ENCODE peak calls at places on chromosomes 13 and 19, in six cellular contexts. One of them, this sample, is unnamed.

GRCh38 chr19:43460362-43461016 is 4.9 kb downstream of the LYPD3 start:
- DNase-seq in left ventricle myocardium inferior: no peak
- DNase-seq in CD8-positive, alpha-beta memory T cell: no peak
- DNase-seq in GM23248: no peak
- DNase-seq in right cardiac atrium: no peak
- DNase-seq in WERI-Rb-1: no peak
- DNase-seq in this sample: no peak

GRCh38 chr19:5937550-5937949 is 23.5 kb downstream of the CAPS start:
- DNase-seq in left ventricle myocardium inferior: no peak
- DNase-seq in CD8-positive, alpha-beta memory T cell: no peak
- DNase-seq in GM23248: no peak
- DNase-seq in right cardiac atrium: no peak
- DNase-seq in WERI-Rb-1: no peak
- DNase-seq in this sample: no peak

GRCh38 chr13:85298387-85298924 is 500.8 kb downstream of the SLITRK6 start:
- DNase-seq in right cardiac atrium: no peak
- DNase-seq in left ventricle myocardium inferior: no peak
- DNase-seq in GM23248: no peak
- DNase-seq in WERI-Rb-1: no peak
- DNase-seq in CD8-positive, alpha-beta memory T cell: no peak
- DNase-seq in this sample: no peak

GRCh38 chr19:44689290-44690130 is 9.4 kb upstream of the CEACAM16 start:
- DNase-seq in WERI-Rb-1: peak
- DNase-seq in CD8-positive, alpha-beta memory T cell: peak
- DNase-seq in right cardiac atrium: peak
- DNase-seq in GM23248: peak
- DNase-seq in left ventricle myocardium inferior: peak
- DNase-seq in this sample: peak

GRCh38 chr19:41172297-41173164 is 20.5 kb upstream of the CYP2S1 start:
- DNase-seq in GM23248: no peak
- DNase-seq in WERI-Rb-1: no peak
- DNase-seq in left ventricle myocardium inferior: no peak
- DNase-seq in right cardiac atrium: no peak
- DNase-seq in CD8-positive, alpha-beta memory T cell: no peak
- DNase-seq in this sample: no peak

GRCh38 chr19:42323473-42323851 is 2.0 kb upstream of the MEGF8 start:
- DNase-seq in left ventricle myocardium inferior: no peak
- DNase-seq in right cardiac atrium: no peak
- DNase-seq in WERI-Rb-1: no peak
- DNase-seq in GM23248: no peak
- DNase-seq in CD8-positive, alpha-beta memory T cell: no peak
- DNase-seq in this sample: no peak

GRCh38 chr19:15471639-15472101 is 7.3 kb upstream of the RASAL3 start:
- DNase-seq in CD8-positive, alpha-beta memory T cell: no peak
- DNase-seq in left ventricle myocardium inferior: no peak
- DNase-seq in WERI-Rb-1: no peak
- DNase-seq in right cardiac atrium: no peak
- DNase-seq in GM23248: no peak
- DNase-seq in this sample: no peak

GRCh38 chr13:44063881-44064280 is 184.2 kb downstream of the LACC1 start:
- DNase-seq in left ventricle myocardium inferior: no peak
- DNase-seq in WERI-Rb-1: no peak
- DNase-seq in right cardiac atrium: no peak
- DNase-seq in GM23248: peak
- DNase-seq in CD8-positive, alpha-beta memory T cell: no peak
- DNase-seq in this sample: no peak

GRCh38 chr13:93305886-93306285 is 79.3 kb downstream of the GPC6 start:
- DNase-seq in left ventricle myocardium inferior: no peak
- DNase-seq in right cardiac atrium: no peak
- DNase-seq in CD8-positive, alpha-beta memory T cell: no peak
- DNase-seq in GM23248: peak
- DNase-seq in WERI-Rb-1: no peak
- DNase-seq in this sample: peak

GRCh38 chr19:42420055-42420544 is 7.1 kb downstream of the LIPE start:
- DNase-seq in right cardiac atrium: no peak
- DNase-seq in left ventricle myocardium inferior: no peak
- DNase-seq in WERI-Rb-1: peak
- DNase-seq in CD8-positive, alpha-beta memory T cell: peak
- DNase-seq in GM23248: peak
- DNase-seq in this sample: peak

GRCh38 chr13:59493436-59493965 is 670.2 kb downstream of the DIAPH3 start:
- DNase-seq in WERI-Rb-1: no peak
- DNase-seq in left ventricle myocardium inferior: no peak
- DNase-seq in CD8-positive, alpha-beta memory T cell: no peak
- DNase-seq in right cardiac atrium: no peak
- DNase-seq in GM23248: no peak
- DNase-seq in this sample: peak

GRCh38 chr13:36275190-36276002 is 22.2 kb downstream of the CCDC169 start:
- DNase-seq in GM23248: peak
- DNase-seq in right cardiac atrium: no peak
- DNase-seq in WERI-Rb-1: peak
- DNase-seq in CD8-positive, alpha-beta memory T cell: no peak
- DNase-seq in left ventricle myocardium inferior: no peak
- DNase-seq in this sample: peak

GRCh38 chr13:92390217-92390616 is 836.4 kb upstream of the GPC6 start:
- DNase-seq in right cardiac atrium: no peak
- DNase-seq in WERI-Rb-1: peak
- DNase-seq in CD8-positive, alpha-beta memory T cell: no peak
- DNase-seq in GM23248: no peak
- DNase-seq in left ventricle myocardium inferior: no peak
- DNase-seq in this sample: no peak

GRCh38 chr13:49649244-49649962 is 21.1 kb downstream of the ARL11 start:
- DNase-seq in GM23248: peak
- DNase-seq in left ventricle myocardium inferior: no peak
- DNase-seq in WERI-Rb-1: no peak
- DNase-seq in right cardiac atrium: no peak
- DNase-seq in CD8-positive, alpha-beta memory T cell: no peak
- DNase-seq in this sample: peak

GRCh38 chr13:33139186-33139585 is 123.0 kb downstream of the KL start:
- DNase-seq in WERI-Rb-1: no peak
- DNase-seq in left ventricle myocardium inferior: peak
- DNase-seq in GM23248: no peak
- DNase-seq in right cardiac atrium: peak
- DNase-seq in CD8-positive, alpha-beta memory T cell: no peak
- DNase-seq in this sample: no peak

GRCh38 chr13:72804301-72804700 is 22.4 kb downstream of the PIBF1 start:
- DNase-seq in GM23248: no peak
- DNase-seq in WERI-Rb-1: no peak
- DNase-seq in left ventricle myocardium inferior: no peak
- DNase-seq in CD8-positive, alpha-beta memory T cell: no peak
- DNase-seq in right cardiac atrium: no peak
- DNase-seq in this sample: no peak

GRCh38 chr19:5186293-5187050 is 154.1 kb downstream of the PTPRS start:
- DNase-seq in CD8-positive, alpha-beta memory T cell: no peak
- DNase-seq in WERI-Rb-1: no peak
- DNase-seq in GM23248: peak
- DNase-seq in left ventricle myocardium inferior: no peak
- DNase-seq in right cardiac atrium: no peak
- DNase-seq in this sample: peak

GRCh38 chr19:10774893-10775292 is 57.0 kb downstream of the DNM2 start:
- DNase-seq in WERI-Rb-1: no peak
- DNase-seq in GM23248: no peak
- DNase-seq in left ventricle myocardium inferior: no peak
- DNase-seq in CD8-positive, alpha-beta memory T cell: no peak
- DNase-seq in right cardiac atrium: no peak
- DNase-seq in this sample: no peak

DNA sequence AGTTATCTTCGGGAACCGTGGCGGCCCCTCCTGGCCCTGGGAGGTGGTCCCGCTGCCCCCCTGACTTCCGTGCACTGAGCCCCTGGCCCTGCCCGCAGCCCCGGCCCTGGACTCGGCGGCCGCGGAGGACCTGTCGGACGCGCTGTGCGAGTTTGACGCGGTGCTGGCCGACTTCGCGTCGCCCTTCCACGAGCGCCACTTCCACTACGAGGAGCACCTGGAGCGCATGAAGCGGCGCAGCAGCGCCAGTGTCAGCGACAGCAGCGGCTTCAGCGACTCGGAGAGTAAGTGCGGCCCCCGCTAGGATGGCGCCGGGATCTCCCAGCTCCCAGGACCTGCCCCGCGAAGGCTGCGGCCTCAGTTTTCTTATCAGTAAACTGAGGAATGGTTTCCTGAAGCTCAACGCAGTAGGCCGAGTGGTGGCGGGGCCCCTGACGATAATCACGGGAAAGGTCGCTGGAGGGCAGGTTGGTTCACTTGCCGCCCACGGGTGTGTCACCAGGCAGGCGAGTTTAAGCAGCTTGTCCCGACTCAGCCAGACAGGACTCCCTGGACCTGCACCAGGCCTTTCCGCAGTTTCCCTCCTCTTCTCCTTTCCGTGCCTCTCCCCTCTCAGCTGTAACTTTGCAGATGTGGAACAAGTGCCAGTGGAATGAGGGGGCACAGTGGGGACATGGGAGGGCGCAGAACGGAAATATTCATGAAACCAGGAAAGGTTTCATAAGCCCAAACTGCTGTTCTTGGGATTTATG is 1.0 kb downstream of the RGCC start:
- DNase-seq in CD8-positive, alpha-beta memory T cell: peak
- DNase-seq in WERI-Rb-1: peak
- DNase-seq in right cardiac atrium: peak
- DNase-seq in left ventricle myocardium inferior: peak
- DNase-seq in GM23248: peak
- DNase-seq in this sample: no peak
- H3K4me3 ChIP-seq in CD8-positive, alpha-beta memory T cell: peak
- H3K4me3 ChIP-seq in WERI-Rb-1: peak
- H3K4me3 ChIP-seq in right cardiac atrium: peak
- H3K4me3 ChIP-seq in left ventricle myocardium inferior: peak
- H3K4me3 ChIP-seq in GM23248: peak
- H3K4me3 ChIP-seq in this sample: peak

GRCh38 chr19:29525901-29526729 is at the start of gene VSTM2B:
- DNase-seq in GM23248: no peak
- DNase-seq in CD8-positive, alpha-beta memory T cell: no peak
- DNase-seq in right cardiac atrium: no peak
- DNase-seq in left ventricle myocardium inferior: no peak
- DNase-seq in WERI-Rb-1: no peak
- DNase-seq in this sample: no peak

GRCh38 chr19:29524912-29525870 is 603 bp upstream of the VSTM2B start:
- DNase-seq in WERI-Rb-1: no peak
- DNase-seq in CD8-positive, alpha-beta memory T cell: no peak
- DNase-seq in GM23248: no peak
- DNase-seq in right cardiac atrium: peak
- DNase-seq in left ventricle myocardium inferior: peak
- DNase-seq in this sample: no peak

GRCh38 chr19:29528350-29528945 is 2.7 kb downstream of the VSTM2B start:
- DNase-seq in WERI-Rb-1: peak
- DNase-seq in CD8-positive, alpha-beta memory T cell: peak
- DNase-seq in left ventricle myocardium inferior: peak
- DNase-seq in right cardiac atrium: peak
- DNase-seq in GM23248: peak
- DNase-seq in this sample: peak

GRCh38 chr19:29527500-29528328 is 1.9 kb downstream of the VSTM2B start:
- DNase-seq in CD8-positive, alpha-beta memory T cell: no peak
- DNase-seq in WERI-Rb-1: no peak
- DNase-seq in left ventricle myocardium inferior: no peak
- DNase-seq in GM23248: no peak
- DNase-seq in right cardiac atrium: no peak
- DNase-seq in this sample: no peak

GRCh38 chr19:29526730-29527499 is 1.1 kb downstream of the VSTM2B start:
- DNase-seq in CD8-positive, alpha-beta memory T cell: no peak
- DNase-seq in left ventricle myocardium inferior: no peak
- DNase-seq in GM23248: peak
- DNase-seq in right cardiac atrium: no peak
- DNase-seq in WERI-Rb-1: no peak
- DNase-seq in this sample: no peak
- H3K4me3 ChIP-seq in CD8-positive, alpha-beta memory T cell: no peak
- H3K4me3 ChIP-seq in left ventricle myocardium inferior: peak
- H3K4me3 ChIP-seq in GM23248: no peak
- H3K4me3 ChIP-seq in right cardiac atrium: peak
- H3K4me3 ChIP-seq in WERI-Rb-1: no peak
- H3K4me3 ChIP-seq in this sample: no peak

GRCh38 chr19:56612737-56613136 is 17.6 kb downstream of the ZNF71 start:
- DNase-seq in GM23248: no peak
- DNase-seq in right cardiac atrium: no peak
- DNase-seq in left ventricle myocardium inferior: no peak
- DNase-seq in WERI-Rb-1: no peak
- DNase-seq in CD8-positive, alpha-beta memory T cell: no peak
- DNase-seq in this sample: no peak
- H3K4me3 ChIP-seq in GM23248: no peak
- H3K4me3 ChIP-seq in right cardiac atrium: no peak
- H3K4me3 ChIP-seq in left ventricle myocardium inferior: no peak
- H3K4me3 ChIP-seq in WERI-Rb-1: no peak
- H3K4me3 ChIP-seq in CD8-positive, alpha-beta memory T cell: no peak
- H3K4me3 ChIP-seq in this sample: no peak

DNA sequence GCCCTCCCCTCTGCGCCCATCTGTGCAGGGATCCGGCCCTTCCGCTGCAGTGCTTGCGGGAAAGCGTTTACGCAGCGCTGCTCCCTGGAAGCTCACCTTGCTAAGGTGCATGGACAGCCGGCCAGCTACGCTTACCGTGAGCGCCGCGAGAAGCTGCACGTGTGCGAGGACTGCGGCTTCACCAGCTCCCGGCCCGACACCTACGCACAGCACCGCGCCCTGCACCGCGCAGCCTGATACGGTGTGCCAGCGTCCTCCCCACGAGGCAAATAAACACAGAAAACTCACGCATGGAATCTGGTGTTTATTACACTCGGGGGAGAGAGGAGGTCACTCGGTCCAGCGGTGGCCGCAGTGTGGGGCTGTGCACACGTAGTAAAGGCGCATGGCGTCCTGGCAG is 1.2 kb downstream of the POLR2I start:
- DNase-seq in CD8-positive, alpha-beta memory T cell: no peak
- DNase-seq in right cardiac atrium: peak
- DNase-seq in WERI-Rb-1: no peak
- DNase-seq in left ventricle myocardium inferior: no peak
- DNase-seq in GM23248: no peak
- DNase-seq in this sample: no peak
- H3K4me3 ChIP-seq in CD8-positive, alpha-beta memory T cell: peak
- H3K4me3 ChIP-seq in right cardiac atrium: no peak
- H3K4me3 ChIP-seq in WERI-Rb-1: peak
- H3K4me3 ChIP-seq in left ventricle myocardium inferior: peak
- H3K4me3 ChIP-seq in GM23248: peak
- H3K4me3 ChIP-seq in this sample: peak

GRCh38 chr19:50696065-50696425 is 23.6 kb downstream of the SHANK1 start:
- DNase-seq in CD8-positive, alpha-beta memory T cell: no peak
- DNase-seq in GM23248: no peak
- DNase-seq in left ventricle myocardium inferior: no peak
- DNase-seq in right cardiac atrium: no peak
- DNase-seq in WERI-Rb-1: no peak
- DNase-seq in this sample: no peak
- H3K4me3 ChIP-seq in CD8-positive, alpha-beta memory T cell: no peak
- H3K4me3 ChIP-seq in GM23248: no peak
- H3K4me3 ChIP-seq in left ventricle myocardium inferior: no peak
- H3K4me3 ChIP-seq in right cardiac atrium: no peak
- H3K4me3 ChIP-seq in WERI-Rb-1: peak
- H3K4me3 ChIP-seq in this sample: no peak